ENCODE peak calls at places on chromosomes 6 and 20, in ten cellular contexts. I, U, Z, J, O, H, A, B, Q and M are unnamed samples.

GRCh38 chr6:42390228-42390934 is 61.3 kb downstream of the TRERF1 start:
- DNase-seq in O (peak), J (no peak), U (no peak), A (peak), I (no peak), H (peak), Q (no peak), Z (peak), B (peak), M (no peak)

GRCh38 chr6:149962461-149963211 is 1.1 kb upstream of the ULBP1 start:
- DNase-seq in Z (no peak), A (no peak), O (no peak), J (no peak), H (no peak), U (no peak), Q (no peak), I (no peak), B (no peak), M (no peak)

GRCh38 chr6:14968056-14968643 is 277.7 kb upstream of the JARID2 start:
- DNase-seq in H (no peak), Q (no peak), B (no peak), O (no peak), J (no peak), Z (no peak), I (no peak), U (no peak), A (no peak), M (peak)

GRCh38 chr6:43276180-43277082 is 21.6 kb upstream of the SLC22A7 start:
- DNase-seq in J (no peak), A (no peak), O (no peak), Q (no peak), B (no peak), U (no peak), H (no peak), Z (peak), I (no peak), M (no peak)

GRCh38 chr20:53088786-53089185 is 116.6 kb downstream of the TSHZ2 start:
- DNase-seq in I (no peak), U (no peak), A (no peak), J (no peak), Z (no peak), H (no peak), B (no peak), Q (no peak), O (no peak), M (no peak)

GRCh38 chr6:36350681-36351091 is 14.0 kb upstream of the BNIP5 start:
- DNase-seq in U (no peak), Z (no peak), H (no peak), A (no peak), Q (peak), J (no peak), O (no peak), B (no peak), I (peak), M (no peak)

GRCh38 chr20:48685300-48685699 is 142.5 kb downstream of the PREX1 start:
- DNase-seq in A (no peak), U (no peak), O (no peak), B (no peak), J (no peak), I (no peak), Z (no peak), H (no peak), Q (no peak), M (no peak)

GRCh38 chr20:25223179-25223661 is 24.7 kb upstream of the PYGB start:
- DNase-seq in J (no peak), I (peak), B (peak), A (no peak), Z (peak), H (peak), U (no peak), O (no peak), Q (peak), M (no peak)

GRCh38 chr6:26403888-26404287 is 1.8 kb downstream of the BTN3A1 start:
- DNase-seq in B (no peak), J (no peak), O (no peak), Q (no peak), Z (no peak), H (no peak), A (no peak), U (no peak), I (no peak), M (no peak)

GRCh38 chr20:15708984-15709598 is 864.2 kb downstream of the KIF16B start:
- DNase-seq in Z (peak), Q (no peak), I (peak), O (no peak), A (peak), U (no peak), J (peak), H (peak), B (peak), M (no peak)

GRCh38 chr6:56437171-56437900 is 190.0 kb upstream of the COL21A1 start:
- DNase-seq in O (no peak), H (no peak), A (no peak), Z (no peak), U (no peak), B (no peak), I (peak), Q (no peak), J (no peak), M (no peak)

GRCh38 chr6:110654096-110654820 is 161.0 kb downstream of the CDK19 start:
- DNase-seq in H (no peak), Q (peak), I (peak), O (no peak), J (no peak), U (no peak), B (no peak), A (no peak), Z (no peak), M (no peak)

GRCh38 chr6:166955121-166955864 is 1.1 kb downstream of the RNASET2 start:
- DNase-seq in B (no peak), Q (no peak), U (no peak), Z (peak), I (peak), A (peak), H (peak), J (peak), O (no peak), M (no peak)

GRCh38 chr6:133242761-133243590 is 1.8 kb downstream of the EYA4 start:
- DNase-seq in I (no peak), Z (no peak), O (no peak), H (no peak), A (no peak), J (peak), B (no peak), Q (no peak), U (no peak), M (no peak)

GRCh38 chr6:135173989-135174484 is 7.1 kb upstream of the MYB start:
- DNase-seq in U (no peak), A (no peak), H (no peak), I (no peak), B (no peak), Q (no peak), O (no peak), J (no peak), Z (no peak), M (no peak)

GRCh38 chr20:63042448-63043071 is 35.8 kb upstream of the BHLHE23 start:
- DNase-seq in Z (no peak), A (no peak), O (no peak), J (no peak), I (no peak), Q (no peak), H (no peak), B (no peak), U (no peak), M (no peak)

GRCh38 chr20:58551631-58552030 is 36.4 kb upstream of the APCDD1L start:
- DNase-seq in O (no peak), H (no peak), I (no peak), U (no peak), B (no peak), Q (no peak), A (no peak), Z (no peak), J (no peak), M (no peak)

GRCh38 chr6:135938588-135939215 is 87.2 kb downstream of the PDE7B start:
- DNase-seq in A (no peak), O (no peak), I (peak), Q (peak), J (no peak), Z (no peak), U (no peak), B (no peak), H (no peak), M (no peak)

GRCh38 chr6:167485186-167485978 is 160.5 kb downstream of the TTLL2 start:
- DNase-seq in I (peak), Z (no peak), H (no peak), U (peak), J (no peak), A (no peak), Q (no peak), O (no peak), B (no peak), M (peak)

GRCh38 chr20:24950128-24950835 is 1.2 kb downstream of the CST7 start:
- DNase-seq in U (no peak), J (no peak), A (no peak), Q (no peak), H (no peak), O (no peak), Z (no peak), I (no peak), B (no peak), M (no peak)

GRCh38 chr6:131811510-131811909 is 3.7 kb downstream of the ENPP1 start:
- DNase-seq in H (no peak), B (no peak), O (no peak), J (no peak), Q (peak), U (no peak), I (no peak), Z (no peak), A (no peak), M (no peak)

GRCh38 chr20:24894488-24894887 is 54.6 kb upstream of the CST7 start:
- DNase-seq in J (no peak), B (no peak), A (no peak), U (no peak), O (no peak), H (no peak), Z (no peak), Q (no peak), I (no peak), M (no peak)

GRCh38 chr6:105318660-105319059 is 84.2 kb downstream of the PREP start:
- DNase-seq in B (no peak), H (no peak), O (no peak), Z (no peak), U (no peak), Q (peak), J (no peak), I (no peak), A (no peak), M (no peak)

GRCh38 chr6:155980680-155981079 is 525.0 kb upstream of the NOX3 start:
- DNase-seq in U (no peak), Q (no peak), J (no peak), H (no peak), O (no peak), B (no peak), A (no peak), I (no peak), Z (no peak), M (no peak)

GRCh38 chr6:35294308-35294945 is 3.2 kb upstream of the DEF6 start:
- DNase-seq in O (peak), Q (peak), I (peak), A (peak), U (no peak), Z (peak), H (peak), J (peak), B (peak), M (no peak)

GRCh38 chr6:168332020-168332419 is 12.4 kb upstream of the DACT2 start:
- DNase-seq in O (no peak), J (no peak), I (no peak), Z (no peak), A (no peak), Q (no peak), B (no peak), U (no peak), H (no peak), M (no peak)

GRCh38 chr6:79143320-79143898 is 65.4 kb upstream of the PHIP start:
- DNase-seq in O (no peak), B (no peak), A (no peak), U (no peak), Q (no peak), H (no peak), Z (no peak), I (no peak), J (no peak), M (no peak)

GRCh38 chr6:6881438-6882267 is 226.1 kb upstream of the RREB1 start:
- DNase-seq in J (no peak), Z (no peak), H (no peak), A (no peak), U (no peak), I (no peak), Q (no peak), B (no peak), O (no peak), M (no peak)

GRCh38 chr6:15073344-15073789 is 172.5 kb upstream of the JARID2 start:
- DNase-seq in U (no peak), Z (no peak), O (no peak), A (no peak), I (no peak), Q (no peak), J (no peak), B (no peak), H (no peak), M (no peak)

GRCh38 chr6:106192824-106193223 is 106.7 kb downstream of the PRDM1 start:
- DNase-seq in Q (peak), B (no peak), J (no peak), A (no peak), O (no peak), I (peak), U (no peak), H (no peak), Z (no peak), M (no peak)

GRCh38 chr20:36141310-36141709 is 13.2 kb upstream of the EPB41L1 start:
- DNase-seq in I (no peak), J (no peak), U (no peak), Q (no peak), B (no peak), A (no peak), O (no peak), H (no peak), Z (no peak), M (no peak)

GRCh38 chr6:122623279-122623678 is 13.1 kb downstream of the PKIB start:
- DNase-seq in O (no peak), J (no peak), Q (no peak), H (no peak), I (no peak), Z (no peak), U (no peak), A (no peak), B (no peak), M (no peak)

GRCh38 chr6:117938324-117938995 is 31.4 kb downstream of the SLC35F1 start:
- DNase-seq in H (no peak), A (no peak), O (no peak), U (no peak), I (no peak), Q (no peak), J (no peak), Z (no peak), B (no peak), M (no peak)

GRCh38 chr6:76275746-76276145 is 203.3 kb upstream of the IMPG1 start:
- DNase-seq in A (no peak), Q (no peak), J (no peak), B (no peak), H (no peak), I (no peak), O (no peak), Z (no peak), U (no peak), M (no peak)

GRCh38 chr6:135086414-135086764 is 31.8 kb upstream of the HBS1L start:
- DNase-seq in O (no peak), B (no peak), I (no peak), J (no peak), H (no peak), Z (no peak), A (no peak), U (no peak), Q (no peak), M (no peak)

GRCh38 chr6:89048985-89049384 is 31.6 kb upstream of the PNRC1 start:
- DNase-seq in B (no peak), O (no peak), A (no peak), H (no peak), Z (no peak), U (no peak), Q (peak), I (no peak), J (no peak), M (no peak)

GRCh38 chr6:105836379-105836778 is 249.8 kb upstream of the PRDM1 start:
- DNase-seq in B (no peak), J (no peak), I (no peak), Q (no peak), Z (no peak), O (no peak), H (no peak), A (no peak), U (no peak), M (no peak)

GRCh38 chr20:57627972-57628650 is 7.9 kb upstream of the ZBP1 start:
- DNase-seq in O (peak), A (peak), U (no peak), H (peak), Z (peak), B (no peak), Q (peak), J (no peak), I (no peak), M (peak)